ENCODE peak calls at places on chromosomes 7 and 10, in seven cellular contexts. D, O, L, E, C, K and M are unnamed samples.

GRCh38 chr10:93458821-93459257 is 23.3 kb downstream of the MYOF start:
- DNase-seq in D (no peak), O (no peak), L (peak), E (peak), C (no peak), K (no peak), M (no peak)

GRCh38 chr7:2921748-2922147 is 77.6 kb upstream of the GNA12 start:
- DNase-seq in D (no peak), O (no peak), L (no peak), E (no peak), C (no peak), K (no peak), M (no peak)

GRCh38 chr7:157274991-157275427 is 61.8 kb upstream of the DNAJB6 start:
- DNase-seq in D (no peak), O (no peak), L (peak), E (no peak), C (no peak), K (no peak), M (no peak)

GRCh38 chr10:132319853-132320669 is 11.9 kb upstream of the LRRC27 start:
- DNase-seq in D (peak), O (no peak), L (peak), E (peak), C (no peak), K (no peak), M (no peak)

GRCh38 chr10:93071177-93071472 is 2.6 kb upstream of the CYP26A1 start:
- DNase-seq in D (no peak), O (no peak), L (no peak), E (no peak), C (no peak), K (no peak), M (no peak)

GRCh38 chr10:109696981-109697775 is 226.1 kb downstream of the XPNPEP1 start:
- DNase-seq in D (no peak), O (no peak), L (no peak), E (no peak), C (no peak), K (no peak), M (no peak)

GRCh38 chr7:90165724-90166123 is 11.5 kb downstream of the STEAP1 start:
- DNase-seq in D (no peak), O (no peak), L (no peak), E (no peak), C (peak), K (no peak), M (no peak)

GRCh38 chr7:3089493-3089892 is 45.8 kb upstream of the CARD11 start:
- DNase-seq in D (no peak), O (no peak), L (peak), E (no peak), C (no peak), K (no peak), M (no peak)

GRCh38 chr7:74023037-74023436 is 4.9 kb upstream of the ELN start:
- DNase-seq in D (no peak), O (no peak), L (peak), E (peak), C (no peak), K (no peak), M (no peak)

GRCh38 chr7:4169505-4169904 is 512.6 kb upstream of the FOXK1 start:
- DNase-seq in D (no peak), O (no peak), L (no peak), E (no peak), C (no peak), K (no peak), M (no peak)

GRCh38 chr10:71074176-71074755 is 138.1 kb upstream of the UNC5B start:
- DNase-seq in D (no peak), O (no peak), L (no peak), E (peak), C (no peak), K (no peak), M (no peak)

GRCh38 chr7:16492513-16493062 is 27.1 kb upstream of the SOSTDC1 start:
- DNase-seq in D (no peak), O (no peak), L (no peak), E (peak), C (no peak), K (no peak), M (no peak)

GRCh38 chr7:114874170-114874569 is 47.7 kb upstream of the MDFIC start:
- DNase-seq in D (no peak), O (no peak), L (no peak), E (no peak), C (no peak), K (no peak), M (no peak)

GRCh38 chr7:76133839-76134238 is 67.9 kb upstream of the SRRM3 start:
- DNase-seq in D (no peak), O (no peak), L (no peak), E (no peak), C (no peak), K (no peak), M (no peak)

GRCh38 chr7:118803-119376 is 73.5 kb upstream of the FAM20C start:
- DNase-seq in D (no peak), O (no peak), L (no peak), E (no peak), C (no peak), K (no peak), M (no peak)

GRCh38 chr10:103553743-103554487 is 60.4 kb downstream of the NEURL1 start:
- DNase-seq in D (no peak), O (peak), L (no peak), E (no peak), C (no peak), K (no peak), M (no peak)

GRCh38 chr10:33249137-33249536 is 85.3 kb downstream of the NRP1 start:
- DNase-seq in D (no peak), O (no peak), L (no peak), E (no peak), C (no peak), K (no peak), M (no peak)

GRCh38 chr10:129833988-129834387 is 130.1 kb downstream of the EBF3 start:
- DNase-seq in D (no peak), O (no peak), L (no peak), E (no peak), C (peak), K (no peak), M (no peak)

GRCh38 chr7:4951903-4952636 is 6.9 kb downstream of the MMD2 start:
- DNase-seq in D (no peak), O (no peak), L (peak), E (no peak), C (no peak), K (no peak), M (no peak)

GRCh38 chr7:50591480-50592438 is 26.6 kb upstream of the DDC start:
- DNase-seq in D (no peak), O (no peak), L (no peak), E (no peak), C (peak), K (no peak), M (peak)

GRCh38 chr7:369476-369980 is 79.6 kb downstream of the FOXL3 start:
- DNase-seq in D (no peak), O (no peak), L (no peak), E (no peak), C (no peak), K (no peak), M (no peak)

GRCh38 chr10:119483839-119484238 is 58.7 kb downstream of the RGS10 start:
- DNase-seq in D (no peak), O (no peak), L (no peak), E (no peak), C (no peak), K (no peak), M (no peak)

GRCh38 chr10:119368991-119369869 is 161.9 kb downstream of the GRK5 start:
- DNase-seq in D (peak), O (no peak), L (no peak), E (no peak), C (no peak), K (no peak), M (no peak)

GRCh38 chr10:14554091-14554842 is 220.4 kb downstream of the FAM107B start:
- DNase-seq in D (no peak), O (no peak), L (no peak), E (no peak), C (no peak), K (no peak), M (no peak)

GRCh38 chr7:40716052-40716451 is 581.2 kb downstream of the SUGCT start:
- DNase-seq in D (no peak), O (no peak), L (peak), E (peak), C (no peak), K (no peak), M (no peak)